ENCODE peak calls at places on chromosomes 13 and 19, in five cellular contexts. D, Z, C, S and L are unnamed samples.

GRCh38 chr19:29805026-29805925 is 6.5 kb upstream of the CCNE1 start:
- DNase-seq in D (no peak), C (no peak), S (peak; percentile 77), Z (no peak), L (no peak)

GRCh38 chr19:44848036-44848804 is 2.1 kb downstream of the NECTIN2 start:
- DNase-seq in D (no peak), Z (peak; percentile 57), C (peak; percentile 61), S (peak; percentile 76), L (peak; percentile 80)

GRCh38 chr19:53091413-53091812 is 11.8 kb downstream of the ZNF160 start:
- DNase-seq in C (no peak), Z (no peak), S (no peak), D (no peak), L (no peak)

GRCh38 chr19:52369463-52370340 is at the start of gene ZNF880:
- DNase-seq in C (peak; percentile 94), D (peak; percentile 74), S (peak; percentile 88), Z (peak; percentile 93), L (peak; percentile 93)

GRCh38 chr13:70523622-70524021 is 415.4 kb upstream of the KLHL1 start:
- DNase-seq in S (no peak), C (no peak), D (no peak), Z (no peak), L (no peak)

GRCh38 chr13:30934381-30934780 is 1.9 kb downstream of the TEX26 start:
- DNase-seq in S (no peak), Z (no peak), C (no peak), D (no peak), L (no peak)

GRCh38 chr13:40668335-40668734 is 1.9 kb upstream of the FOXO1 start:
- DNase-seq in C (no peak), S (no peak), D (no peak), Z (peak; percentile 44), L (peak; percentile 76)

GRCh38 chr13:30869491-30869890 is 36.6 kb upstream of the MEDAG start:
- DNase-seq in S (no peak), C (peak; percentile 70), Z (peak; percentile 70), D (no peak), L (no peak)

GRCh38 chr19:958967-959685 is 25.0 kb upstream of the WDR18 start:
- DNase-seq in S (peak; percentile 34), D (no peak), Z (no peak), C (no peak), L (no peak)

GRCh38 chr19:41958367-41959055 is 610 bp downstream of the RABAC1 start:
- DNase-seq in Z (peak; percentile 79), C (peak; percentile 71), S (peak; percentile 76), D (peak; percentile 63), L (peak; percentile 84)

GRCh38 chr13:39777527-39778061 is 122.1 kb downstream of the COG6 start:
- DNase-seq in Z (no peak), S (peak; percentile 89), C (peak; percentile 81), D (no peak), L (peak; percentile 92)

GRCh38 chr13:39410089-39410901 is 192.7 kb downstream of the LHFPL6 start:
- DNase-seq in S (no peak), Z (no peak), C (peak; percentile 90), D (no peak), L (no peak)

GRCh38 chr13:79409828-79410227 is 3.8 kb upstream of the RBM26 start:
- DNase-seq in Z (no peak), S (no peak), C (no peak), D (no peak), L (no peak)

GRCh38 chr13:52800856-52801255 is 47.6 kb downstream of the PCDH8 start:
- DNase-seq in D (no peak), S (no peak), C (no peak), Z (no peak), L (no peak)

GRCh38 chr19:18975864-18976263 is 34.8 kb upstream of the HOMER3 start:
- DNase-seq in Z (no peak), C (no peak), S (no peak), D (no peak), L (no peak)

GRCh38 chr19:45419396-45419795 is 4.3 kb downstream of the ERCC1 start:
- DNase-seq in Z (no peak), S (no peak), D (no peak), C (no peak), L (no peak)

GRCh38 chr13:25762795-25763377 is 288.9 kb downstream of the SHISA2 start:
- DNase-seq in D (no peak), Z (no peak), C (no peak), S (peak; percentile 57), L (no peak)

GRCh38 chr19:15527705-15528104 is 19.4 kb downstream of the CYP4F22 start:
- DNase-seq in Z (no peak), S (no peak), C (no peak), D (no peak), L (no peak)

GRCh38 chr19:7197169-7197759 is 97.0 kb downstream of the INSR start:
- DNase-seq in Z (peak; percentile 95), D (peak; percentile 72), C (peak; percentile 96), S (peak; percentile 97), L (peak; percentile 90)

GRCh38 chr13:24053505-24054251 is 106.8 kb upstream of the SPATA13 start:
- DNase-seq in D (peak; percentile 29), C (peak; percentile 70), S (peak; percentile 85), Z (peak; percentile 72), L (peak; percentile 55)

GRCh38 chr13:99215466-99215865 is 14.8 kb downstream of the UBAC2 start:
- DNase-seq in D (peak; percentile 44), C (no peak), S (no peak), Z (no peak), L (peak; percentile 22)